ENCODE peak calls at places on chromosomes 13 and 19, in seven cellular contexts. P, R, T, Y, Z, X and H are unnamed samples.

GRCh38 chr19:15379083-15379995 is at the start of gene AKAP8:
- DNase-seq in X (peak), P (peak), Y (peak), T (peak), Z (peak), R (peak), H (peak)

GRCh38 chr19:4748589-4748988 is 24.9 kb upstream of the DPP9 start:
- DNase-seq in T (no peak), Y (no peak), Z (no peak), R (no peak), P (no peak), X (no peak), H (no peak)

GRCh38 chr19:1760020-1760419 is 6.7 kb downstream of the ONECUT3 start:
- DNase-seq in X (no peak), R (no peak), Z (no peak), P (no peak), Y (no peak), T (no peak), H (no peak)

GRCh38 chr19:18396471-18397241 is 766 bp downstream of the LRRC25 start:
- DNase-seq in R (no peak), Y (no peak), P (no peak), T (no peak), X (no peak), Z (no peak), H (no peak)

GRCh38 chr13:109155301-109155761 is 525.9 kb downstream of the MYO16 start:
- DNase-seq in X (no peak), R (no peak), Z (no peak), T (peak), Y (peak), P (no peak), H (no peak)

GRCh38 chr19:2282062-2282861 is at the start of gene PEAK3:
- DNase-seq in R (peak), Z (no peak), T (peak), P (peak), X (no peak), Y (no peak), H (no peak)

GRCh38 chr19:49691243-49692101 is 556 bp downstream of the CPT1C start:
- DNase-seq in Z (no peak), R (no peak), X (no peak), Y (peak), P (peak), T (peak), H (peak)

GRCh38 chr13:44932850-44933251 is 56.4 kb downstream of the NUFIP1 start:
- DNase-seq in Z (no peak), P (no peak), T (no peak), X (no peak), Y (peak), R (no peak), H (peak)

GRCh38 chr13:105177265-105177900 is 1358.1 kb downstream of the EFNB2 start:
- DNase-seq in T (no peak), Y (no peak), X (no peak), R (no peak), Z (no peak), P (no peak), H (peak)